ENCODE peak calls at places on chromosome 11, in six cellular contexts. E is SJSA1; M is activated CD8-positive, alpha-beta memory T cell treated with anti-CD3 and anti-CD28 coated beads for 1 hour; H is AG09309; A is IMR-90; P is T follicular helper cell. D is an unnamed sample.
A peak's percentile ranks its signal among the peaks of the same experiment; 100 is the strongest.

GRCh38 chr11:63489879-63490278 is 1.1 kb downstream of the PLAAT5 start:
- DNase-seq in M (no peak), A (no peak), P (no peak), H (no peak), E (peak; percentile 74), D (no peak)

GRCh38 chr11:106875013-106875412 is 143.3 kb downstream of the GUCY1A2 start:
- DNase-seq in E (no peak), M (no peak), H (no peak), P (no peak), A (no peak), D (no peak)

GRCh38 chr11:131977231-131977630 is 606.8 kb downstream of the NTM start:
- DNase-seq in P (no peak), H (peak; percentile 74), A (peak; percentile 43), E (no peak), M (no peak), D (no peak)

GRCh38 chr11:459511-460220 is 9.6 kb downstream of the PTDSS2 start:
- DNase-seq in A (no peak), P (no peak), E (no peak), H (no peak), M (no peak), D (no peak)

GRCh38 chr11:72237112-72237931 is 6.7 kb downstream of the PHOX2A start:
- DNase-seq in A (no peak), H (no peak), M (no peak), E (no peak), P (no peak), D (no peak)

GRCh38 chr11:86292912-86293606 is 9.0 kb upstream of the HIKESHI start:
- DNase-seq in H (no peak), A (no peak), P (no peak), M (no peak), E (no peak), D (no peak)

GRCh38 chr11:132734217-132734616 is 798.1 kb downstream of the OPCML start:
- DNase-seq in A (peak; percentile 90), M (no peak), H (peak; percentile 81), E (no peak), P (no peak), D (no peak)

GRCh38 chr11:94583885-94584500 is 16.8 kb downstream of the PIWIL4 start:
- DNase-seq in M (no peak), A (peak; percentile 75), H (no peak), P (no peak), E (no peak), D (no peak)

GRCh38 chr11:14860511-14860910 is 31.5 kb downstream of the CYP2R1 start:
- DNase-seq in H (no peak), M (no peak), A (no peak), P (no peak), E (no peak), D (no peak)

GRCh38 chr11:22828373-22828772 is 1.2 kb downstream of the SVIP start:
- DNase-seq in A (no peak), H (no peak), E (peak; percentile 2), M (no peak), P (no peak), D (no peak)

GRCh38 chr11:93248602-93249001 is 50.8 kb upstream of the SLC36A4 start:
- DNase-seq in A (peak; percentile 26), H (no peak), M (no peak), E (no peak), P (no peak), D (no peak)

GRCh38 chr11:124749920-124750319 is 2.1 kb downstream of the VSIG2 start:
- DNase-seq in E (no peak), M (no peak), H (no peak), A (no peak), P (no peak), D (no peak)

GRCh38 chr11:71998649-71999310 is at the start of gene IL18BP:
- DNase-seq in P (no peak), M (no peak), E (no peak), H (no peak), A (no peak), D (no peak)

GRCh38 chr11:17934194-17934593 is 78.7 kb downstream of the SERGEF start:
- DNase-seq in M (no peak), E (no peak), H (no peak), A (no peak), P (no peak), D (no peak)

GRCh38 chr11:7896026-7896785 is 34.9 kb downstream of the OR10A6 start:
- DNase-seq in H (no peak), A (no peak), E (no peak), P (no peak), M (no peak), D (no peak)

GRCh38 chr11:104705475-104706195 is 192.6 kb downstream of the CASP12 start:
- DNase-seq in P (peak; percentile 60), H (no peak), M (peak; percentile 35), A (peak; percentile 18), E (no peak), D (peak; percentile 21)

GRCh38 chr11:69447786-69448185 is 33.7 kb upstream of the LINC01488 start:
- DNase-seq in P (no peak), A (no peak), E (peak; percentile 47), H (no peak), M (no peak), D (no peak)

GRCh38 chr11:115606223-115607220 is 102.3 kb upstream of the CADM1 start:
- DNase-seq in M (no peak), P (no peak), E (no peak), H (peak; percentile 16), A (peak; percentile 67), D (no peak)

GRCh38 chr11:48049036-48049435 is 68.7 kb downstream of the PTPRJ start:
- DNase-seq in P (no peak), A (no peak), E (no peak), H (no peak), M (no peak), D (no peak)

GRCh38 chr11:113396693-113397092 is 9.1 kb downstream of the ANKK1 start:
- DNase-seq in M (no peak), H (no peak), E (no peak), A (no peak), P (no peak), D (no peak)

GRCh38 chr11:9838961-9839360 is 175.1 kb downstream of the SWAP70 start:
- DNase-seq in M (no peak), A (no peak), E (no peak), P (no peak), H (no peak), D (no peak)

GRCh38 chr11:121199516-121199915 is 93.1 kb upstream of the SC5D start:
- DNase-seq in E (no peak), P (no peak), A (no peak), M (no peak), H (no peak), D (no peak)

GRCh38 chr11:114162719-114163123 is 103.2 kb downstream of the ZBTB16 start:
- DNase-seq in E (peak; percentile 42), M (no peak), P (no peak), H (peak; percentile 94), A (peak; percentile 94), D (peak; percentile 17)

GRCh38 chr11:59192446-59193020 is 20.2 kb downstream of the MPEG1 start:
- DNase-seq in M (no peak), P (no peak), A (no peak), H (no peak), E (no peak), D (no peak)

GRCh38 chr11:84564180-84564866 is 1062.8 kb downstream of the DLG2 start:
- DNase-seq in A (peak; percentile 44), E (peak; percentile 3), M (no peak), P (no peak), H (no peak), D (no peak)

GRCh38 chr11:73854680-73855079 is 22.0 kb downstream of the COA4 start:
- DNase-seq in P (no peak), H (no peak), A (peak; percentile 59), M (no peak), E (no peak), D (no peak)

GRCh38 chr11:3049430-3050243 is 7.6 kb downstream of the CARS1 start:
- DNase-seq in H (peak; percentile 92), A (peak; percentile 98), E (peak; percentile 87), P (peak; percentile 35), M (peak; percentile 43), D (peak; percentile 34)

GRCh38 chr11:114111369-114112042 is 52.0 kb downstream of the ZBTB16 start:
- DNase-seq in P (no peak), M (no peak), E (peak; percentile 1), H (no peak), A (no peak), D (no peak)

GRCh38 chr11:114610984-114611944 is 15.7 kb upstream of the NXPE4 start:
- DNase-seq in M (no peak), P (no peak), A (peak; percentile 5), E (no peak), H (no peak), D (no peak)

D was measured in esophagus squamous epithelium.